ENCODE peak calls at places on chromosomes 11 and 22, in ten cellular contexts. A is cardiac fibroblast, V is AG04450, H is choroid plexus epithelial cell, S is endothelial cell, U is psoas muscle, C is vagina, D is endothelial cell of umbilical vein, N is IMR-90, M is fibroblast of villous mesenchyme. L is an unnamed sample.

GRCh38 chr11:64619811-64620285 is 28.8 kb downstream of the SLC22A12 start:
- DNase-seq in C (peak), A (peak), N (peak), V (peak), M (peak), H (peak), U (no peak), D (peak), S (no peak), L (no peak)

GRCh38 chr11:113885897-113886296 is 10.5 kb upstream of the USP28 start:
- DNase-seq in C (no peak), H (no peak), A (no peak), D (no peak), S (no peak), M (no peak), U (no peak), N (no peak), V (no peak), L (no peak)

GRCh38 chr22:26642465-26643367 is 14.7 kb upstream of the MIAT start:
- DNase-seq in C (no peak), V (no peak), M (no peak), A (no peak), S (peak), H (peak), N (no peak), D (no peak), U (no peak), L (no peak)

GRCh38 chr11:105937738-105938137 is 84.3 kb downstream of the MSANTD4 start:
- DNase-seq in N (peak), C (no peak), V (no peak), U (no peak), D (peak), A (peak), M (no peak), H (peak), S (no peak), L (no peak)

GRCh38 chr11:69018924-69019323 is 5.9 kb upstream of the MRGPRF start:
- DNase-seq in V (no peak), C (no peak), A (peak), H (no peak), U (no peak), N (peak), D (no peak), S (no peak), M (peak), L (no peak)

GRCh38 chr11:65917434-65918210 is 1.2 kb downstream of the C11orf68 start:
- DNase-seq in S (no peak), H (no peak), D (no peak), V (no peak), U (peak), A (no peak), C (no peak), N (no peak), M (no peak), L (no peak)

GRCh38 chr11:67318239-67318555 is 14.9 kb downstream of the SSH3 start:
- DNase-seq in U (no peak), N (no peak), M (no peak), H (no peak), V (no peak), D (no peak), A (no peak), C (no peak), S (no peak), L (no peak)

GRCh38 chr11:94308024-94308423 is 3.6 kb downstream of the IZUMO1R start:
- DNase-seq in C (no peak), V (no peak), U (no peak), N (no peak), A (no peak), H (no peak), S (no peak), M (no peak), D (no peak), L (no peak)

GRCh38 chr11:28759311-28759710 is 651.1 kb downstream of the METTL15 start:
- DNase-seq in S (no peak), A (peak), C (no peak), M (peak), D (peak), V (no peak), N (peak), H (peak), U (no peak), L (no peak)

GRCh38 chr11:72015511-72016061 is 16.9 kb downstream of the IL18BP start:
- DNase-seq in U (no peak), H (peak), M (peak), A (peak), S (peak), N (peak), D (no peak), V (no peak), C (no peak), L (no peak)
- TF ChIP-seq CTCF in U (peak), H (peak), M (peak), A (peak), S (no peak), N (peak), D (peak), V (peak), C (no peak), L (peak)

DNA sequence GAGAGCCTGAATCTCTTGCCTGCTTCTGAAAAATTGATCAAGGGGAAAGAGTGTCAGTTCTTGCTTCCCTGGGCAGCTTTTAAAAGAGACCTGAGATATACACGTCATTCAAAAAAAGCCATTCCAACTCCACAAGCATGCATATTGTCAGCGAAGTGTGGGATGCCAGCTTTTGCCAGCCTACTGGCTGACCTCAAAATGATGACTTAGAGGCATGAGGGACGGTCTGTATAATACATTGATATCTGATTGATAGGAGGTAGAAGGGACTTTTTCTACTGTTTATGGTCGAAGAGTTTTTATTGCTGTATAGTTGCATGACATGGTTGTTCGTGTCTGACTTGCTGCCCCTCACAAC is 126.3 kb downstream of the MICAL2 start:
- DNase-seq in H (no peak), M (no peak), S (no peak), N (no peak), A (no peak), C (no peak), U (no peak), D (no peak), V (no peak), L (no peak)
- TF ChIP-seq CTCF in H (no peak), M (no peak), S (no peak), N (no peak), A (no peak), C (no peak), U (no peak), D (no peak), V (no peak), L (peak)

GRCh38 chr11:34356918-34357645 is 728 bp downstream of the ABTB2 start:
- DNase-seq in D (peak), C (no peak), H (peak), M (peak), V (no peak), U (peak), A (peak), S (peak), N (peak), L (no peak)
- TF ChIP-seq CTCF in D (no peak), C (no peak), H (peak), M (no peak), V (no peak), U (no peak), A (no peak), S (no peak), N (no peak), L (peak)

DNA sequence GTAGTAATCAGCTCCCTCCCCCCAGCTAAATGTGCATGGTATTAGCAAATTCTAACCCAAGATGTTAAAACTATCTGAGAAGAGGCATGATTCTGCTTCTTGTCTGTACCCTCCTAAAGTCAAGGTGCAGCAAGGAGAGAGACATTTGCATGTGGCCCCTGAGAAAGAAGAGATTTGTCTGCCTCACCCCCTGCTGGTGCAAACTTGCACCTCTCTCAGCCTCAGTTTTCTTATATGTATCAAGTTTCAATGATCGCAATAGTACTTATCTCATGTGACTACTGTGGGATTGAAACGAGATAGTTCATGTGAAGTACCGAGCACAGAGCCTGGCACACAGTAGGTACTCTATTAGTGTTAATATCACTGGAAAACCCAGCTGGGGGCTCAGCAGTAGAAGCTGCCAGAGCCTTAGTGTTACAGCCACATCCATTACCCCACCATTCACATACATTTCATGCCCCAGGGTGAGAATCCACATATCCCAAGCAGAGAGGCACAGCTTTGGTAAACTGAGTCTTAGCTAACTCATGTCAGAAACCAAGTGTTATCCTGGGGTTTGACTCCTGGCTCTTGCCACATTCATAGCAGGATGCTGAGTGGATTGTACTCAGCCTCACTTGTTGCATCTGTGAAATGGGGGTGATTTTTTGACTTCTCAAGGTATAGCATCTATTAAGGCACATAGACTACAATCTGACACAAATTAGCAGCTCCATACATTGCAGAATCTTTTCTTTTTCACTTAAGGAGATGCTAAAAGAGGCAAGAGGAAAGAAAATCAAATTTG is 24.9 kb downstream of the CD44 start:
- DNase-seq in U (no peak), S (no peak), C (no peak), N (peak), A (no peak), D (no peak), V (no peak), M (no peak), H (peak), L (no peak)
- TF ChIP-seq CTCF in U (no peak), S (no peak), C (no peak), N (peak), A (peak), D (no peak), V (peak), M (peak), H (peak), L (peak)

GRCh38 chr11:10305262-10305963 is 540 bp downstream of the ADM start:
- DNase-seq in A (peak), H (peak), S (peak), M (no peak), D (no peak), N (peak), C (no peak), U (peak), V (no peak), L (no peak)

GRCh38 chr11:10302294-10302743 is 2.6 kb upstream of the ADM start:
- DNase-seq in S (no peak), C (no peak), N (no peak), H (no peak), V (no peak), D (no peak), U (no peak), A (no peak), M (no peak), L (no peak)

GRCh38 chr11:10304495-10305261 is at the start of gene ADM:
- DNase-seq in V (peak), D (peak), U (peak), A (peak), N (peak), H (peak), S (peak), M (peak), C (peak), L (peak)

GRCh38 chr11:10302744-10303557 is 1.9 kb upstream of the ADM start:
- DNase-seq in M (peak), V (no peak), N (peak), S (peak), A (peak), U (peak), D (peak), H (peak), C (peak), L (no peak)

GRCh38 chr11:10303558-10304363 is 1.1 kb upstream of the ADM start:
- DNase-seq in U (peak), N (peak), S (peak), D (peak), M (peak), C (no peak), H (peak), A (peak), V (no peak), L (no peak)
- TF ChIP-seq CTCF in U (no peak), N (no peak), S (no peak), D (no peak), M (no peak), C (no peak), H (no peak), A (no peak), V (no peak), L (no peak)

DNA sequence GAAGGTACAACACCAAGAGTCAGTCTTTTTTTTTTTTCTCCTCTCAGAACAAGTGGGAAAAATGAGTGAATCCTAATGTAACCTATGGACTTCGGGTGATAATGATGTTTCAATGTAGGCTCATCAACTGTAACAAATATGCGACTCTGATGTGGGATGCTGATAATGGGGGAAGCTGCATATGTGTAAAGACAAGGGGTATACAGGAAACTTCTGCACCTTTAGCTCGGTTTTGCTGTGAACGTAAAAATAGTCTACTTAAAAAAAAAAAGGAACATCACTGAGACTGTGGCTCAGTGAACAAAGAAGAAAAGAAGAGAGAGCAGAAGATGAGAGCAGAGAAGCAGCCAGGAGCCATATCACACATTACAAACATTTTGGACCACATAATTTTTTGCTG is 78.3 kb upstream of the ARHGAP32 start:
- DNase-seq in V (no peak), N (no peak), C (no peak), H (no peak), U (no peak), M (no peak), D (no peak), A (no peak), S (no peak), L (no peak)
- TF ChIP-seq CTCF in V (no peak), N (no peak), C (no peak), H (no peak), U (no peak), M (no peak), D (no peak), A (no peak), S (no peak), L (no peak)

L was measured in chondrocyte.